ENCODE peak calls at places on chromosomes 16 and 17, in six cellular contexts. Z is foreskin fibroblast, V is tibial nerve, R is stomach, G is bronchial epithelial cell, F is A549. M is an unnamed sample.

GRCh38 chr16:87129771-87130170 is 187.4 kb downstream of the C16orf95 start:
- DNase-seq in V (peak; percentile 19), G (peak; percentile 10), F (no peak), R (no peak), Z (peak; percentile 67), M (no peak)

GRCh38 chr17:14922421-14922820 is 342.7 kb downstream of the PMP22 start:
- DNase-seq in Z (peak; percentile 57), V (no peak), F (no peak), G (no peak), R (no peak), M (no peak)

GRCh38 chr16:55418586-55418985 is 60.4 kb upstream of the MMP2 start:
- DNase-seq in F (no peak), R (no peak), G (peak; percentile 20), Z (peak; percentile 6), V (no peak), M (peak; percentile 9)

GRCh38 chr17:40242774-40243173 is 23.7 kb downstream of the WIPF2 start:
- DNase-seq in V (no peak), F (no peak), R (no peak), G (no peak), Z (peak; percentile 67), M (no peak)

GRCh38 chr17:43360376-43360738 is 38.4 kb upstream of the ARL4D start:
- DNase-seq in R (peak; percentile 59), V (peak; percentile 67), G (peak; percentile 89), F (peak; percentile 80), Z (peak; percentile 78), M (peak; percentile 72)

GRCh38 chr17:5236871-5237540 is 2.3 kb upstream of the SCIMP start:
- DNase-seq in V (no peak), F (no peak), R (no peak), G (no peak), Z (no peak), M (no peak)

GRCh38 chr16:4976611-4977145 is 18.5 kb downstream of the SEC14L5 start:
- DNase-seq in R (peak; percentile 88), Z (no peak), F (no peak), V (no peak), G (no peak), M (no peak)

GRCh38 chr17:281365-281999 is 71.1 kb downstream of the RPH3AL start:
- DNase-seq in R (no peak), F (no peak), Z (no peak), V (no peak), G (no peak), M (no peak)

GRCh38 chr17:45355087-45355486 is 38.3 kb upstream of the MAP3K14 start:
- DNase-seq in Z (no peak), R (no peak), F (peak; percentile 78), G (no peak), V (no peak), M (no peak)

GRCh38 chr16:84830765-84831384 is 11.1 kb downstream of the CRISPLD2 start:
- DNase-seq in Z (no peak), R (no peak), G (no peak), V (no peak), F (no peak), M (no peak)

GRCh38 chr16:8660841-8661301 is 13.5 kb upstream of the ABAT start:
- DNase-seq in R (peak; percentile 82), V (peak; percentile 46), G (peak; percentile 48), Z (peak; percentile 74), F (peak; percentile 72), M (peak; percentile 62)

GRCh38 chr17:80861892-80862291 is 129.7 kb upstream of the CHMP6 start:
- DNase-seq in Z (peak; percentile 46), F (peak; percentile 58), R (no peak), V (no peak), G (peak; percentile 97), M (no peak)

GRCh38 chr16:2686912-2687507 is 4.7 kb downstream of the KCTD5 start:
- DNase-seq in G (no peak), R (peak; percentile 45), V (no peak), F (no peak), Z (no peak), M (no peak)

GRCh38 chr16:84292032-84292431 is 2.6 kb upstream of the WFDC1 start:
- DNase-seq in Z (no peak), V (no peak), R (no peak), G (no peak), F (no peak), M (no peak)

GRCh38 chr16:58960484-58960883 is 226.4 kb upstream of the GOT2 start:
- DNase-seq in G (no peak), F (no peak), Z (no peak), V (no peak), R (no peak), M (no peak)

GRCh38 chr17:31051517-31051916 is 43.3 kb upstream of the NF1 start:
- DNase-seq in Z (peak; percentile 17), R (no peak), V (no peak), F (no peak), G (no peak), M (no peak)

GRCh38 chr17:41534899-41535546 is 6.9 kb upstream of the KRT19 start:
- DNase-seq in G (no peak), V (no peak), F (no peak), R (no peak), Z (no peak), M (no peak)

GRCh38 chr16:50856991-50857390 is 115.1 kb downstream of the CYLD start:
- DNase-seq in R (no peak), Z (no peak), V (no peak), F (no peak), G (no peak), M (no peak)

GRCh38 chr17:8300629-8301242 is 5.5 kb upstream of the SLC25A35 start:
- DNase-seq in G (peak; percentile 54), F (peak; percentile 87), R (peak; percentile 57), V (peak; percentile 29), Z (peak; percentile 84), M (peak; percentile 72)

GRCh38 chr17:67043283-67043682 is 1.1 kb upstream of the CACNG1 start:
- DNase-seq in F (no peak), G (no peak), Z (no peak), R (no peak), V (no peak), M (no peak)

GRCh38 chr16:53745753-53746258 is 41.9 kb downstream of the FTO start:
- DNase-seq in V (no peak), Z (peak; percentile 55), G (peak; percentile 95), F (peak; percentile 72), R (no peak), M (no peak)

GRCh38 chr17:50575581-50576210 is 15.2 kb downstream of the CACNA1G start:
- DNase-seq in G (no peak), R (no peak), V (no peak), Z (no peak), F (no peak), M (no peak)

GRCh38 chr17:10598620-10599019 is 49.2 kb upstream of the MYH2 start:
- DNase-seq in Z (no peak), R (no peak), G (no peak), F (no peak), V (no peak), M (no peak)

GRCh38 chr16:11306997-11307638 is 26.0 kb upstream of the PRM1 start:
- DNase-seq in G (peak; percentile 11), V (no peak), R (no peak), F (no peak), Z (no peak), M (no peak)

GRCh38 chr16:5616841-5617240 is 519.2 kb upstream of the EEF2KMT start:
- DNase-seq in V (no peak), G (no peak), F (no peak), R (no peak), Z (no peak), M (no peak)

GRCh38 chr17:41331606-41332005 is 16.1 kb upstream of the KRTAP17-1 start:
- DNase-seq in R (no peak), V (no peak), Z (no peak), G (no peak), F (no peak), M (no peak)

DNA sequence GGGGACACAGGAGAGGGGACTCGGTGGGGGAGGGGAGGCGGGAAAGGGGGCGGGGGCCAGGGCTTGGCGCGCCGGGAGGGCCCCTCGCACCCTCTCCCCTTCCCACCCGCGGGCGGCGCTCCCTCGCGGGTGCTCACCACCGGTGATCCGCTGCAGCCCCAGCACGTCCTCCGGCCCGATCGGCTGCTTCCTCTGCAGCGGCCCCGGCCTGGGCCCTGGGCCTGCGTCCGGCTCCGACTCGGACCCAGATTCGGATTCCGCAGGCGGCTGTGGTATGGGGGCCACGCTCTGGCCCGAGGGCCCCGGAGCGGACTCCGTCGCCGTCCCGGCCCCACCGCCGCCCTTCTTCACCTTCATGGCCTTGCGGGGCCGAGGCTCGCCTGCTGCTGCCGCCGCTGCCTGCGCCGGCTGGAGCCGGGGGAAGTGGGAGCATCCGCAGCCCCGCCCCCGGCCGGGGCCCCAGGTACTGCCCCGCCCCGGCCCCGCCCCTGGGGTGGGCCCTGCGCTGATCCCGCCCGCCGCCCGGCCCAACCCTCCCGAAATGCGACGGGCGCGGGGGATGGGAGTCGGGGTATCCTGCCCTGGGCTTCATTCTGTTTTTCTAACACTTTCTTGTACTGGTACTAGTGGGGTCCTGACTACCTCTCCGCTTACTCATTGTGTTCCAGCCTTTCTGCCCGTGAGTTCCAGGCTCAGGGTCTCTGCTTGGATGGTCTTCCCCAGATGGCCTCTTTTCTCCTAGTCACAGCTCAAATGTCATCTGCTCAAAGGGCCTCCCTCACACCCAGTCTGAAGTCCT is at the start of gene UNC119:
- DNase-seq in G (peak; percentile 38), F (peak; percentile 59), V (peak; percentile 44), Z (peak; percentile 90), R (peak; percentile 85), M (peak; percentile 82)
- TF ChIP-seq CTCF in G (no peak), F (no peak), V (no peak), Z (no peak), R (no peak), M (no peak)

GRCh38 chr16:22967696-22968095 is 153.7 kb downstream of the HS3ST2 start:
- DNase-seq in R (no peak), Z (no peak), V (no peak), F (no peak), G (no peak), M (no peak)

GRCh38 chr16:22962905-22963304 is 148.9 kb downstream of the HS3ST2 start:
- DNase-seq in Z (no peak), R (no peak), V (no peak), G (no peak), F (no peak), M (no peak)
- TF ChIP-seq CTCF in Z (no peak), R (no peak), V (no peak), G (no peak), F (no peak), M (no peak)

GRCh38 chr17:79796570-79797491 is at the start of gene CBX8:
- DNase-seq in G (peak; percentile 94), V (peak; percentile 99), F (peak; percentile 100), Z (peak; percentile 100), R (peak; percentile 100), M (peak; percentile 100)
- TF ChIP-seq CTCF in G (peak; percentile 28), V (peak; percentile 54), F (no peak), Z (no peak), R (peak; percentile 40), M (peak; percentile 4)

DNA sequence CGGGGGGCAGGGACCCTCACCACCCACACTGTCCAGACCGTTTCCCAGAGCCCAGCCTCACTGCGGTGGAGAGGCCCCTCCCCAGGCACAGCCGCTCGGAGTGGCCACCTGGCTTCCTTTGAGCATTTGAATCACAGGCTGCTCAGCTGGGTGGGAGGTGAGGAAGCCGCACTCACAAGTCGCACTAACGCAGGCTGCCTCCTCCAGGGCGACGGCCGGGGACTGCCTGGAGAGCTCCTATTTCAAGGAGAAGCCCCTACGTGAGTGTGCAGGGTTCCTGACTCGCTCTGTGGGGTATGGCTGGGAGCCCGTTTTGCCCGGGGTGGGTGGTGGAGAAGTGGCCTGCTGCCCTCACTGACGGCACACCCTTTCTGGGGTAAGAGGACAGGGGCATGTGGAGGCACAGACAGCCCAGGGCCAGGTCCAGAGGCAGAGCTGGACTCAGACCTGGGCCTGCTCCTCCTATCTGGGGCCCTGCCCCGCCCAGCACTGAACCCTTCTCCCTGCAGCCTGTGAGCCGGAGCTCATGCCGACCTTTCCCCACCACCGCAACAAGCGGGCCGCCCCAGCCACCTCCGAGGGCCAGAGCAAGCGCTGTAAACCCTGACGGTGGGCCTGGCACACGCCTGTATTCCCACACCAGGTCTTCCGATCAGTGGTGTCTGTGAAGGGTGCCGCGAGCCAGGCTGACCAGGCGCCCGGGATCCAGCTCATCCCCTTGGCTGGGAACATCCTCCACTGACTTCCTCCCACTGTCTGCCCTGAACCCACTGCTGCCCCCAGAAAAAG is 6.2 kb downstream of the SPATA2L start:
- DNase-seq in Z (no peak), V (no peak), R (no peak), F (no peak), G (no peak), M (no peak)
- TF ChIP-seq CTCF in Z (no peak), V (no peak), R (no peak), F (no peak), G (no peak), M (no peak)